ENCODE peak calls at places on chromosomes 13 and 19, in eight cellular contexts. Z, F, R, W, K, X, H and Q are unnamed samples.

GRCh38 chr13:114203536-114203935 is 24.5 kb downstream of the CFAP97D2 start:
- DNase-seq in Z (no peak), F (no peak), R (no peak), W (no peak), K (no peak), X (no peak), H (no peak), Q (peak; percentile 60)

GRCh38 chr19:45523642-45524256 is 16.5 kb downstream of the VASP start:
- DNase-seq in Z (peak; percentile 54), F (peak; percentile 83), R (peak; percentile 62), W (peak; percentile 93), K (peak; percentile 96), X (peak; percentile 76), H (peak; percentile 57), Q (peak; percentile 72)

GRCh38 chr13:106619688-106620555 is 52.0 kb upstream of the ARGLU1 start:
- DNase-seq in Z (peak; percentile 45), F (peak; percentile 49), R (peak; percentile 61), W (peak; percentile 79), K (peak; percentile 90), X (peak; percentile 44), H (peak; percentile 2), Q (peak; percentile 49)

GRCh38 chr19:6402834-6403608 is 10.1 kb upstream of the GTF2F1 start:
- DNase-seq in Z (peak; percentile 66), F (no peak), R (peak; percentile 76), W (peak; percentile 23), K (peak; percentile 25), X (no peak), H (no peak), Q (no peak)

GRCh38 chr19:5128251-5128931 is 159.5 kb downstream of the KDM4B start:
- DNase-seq in Z (peak; percentile 72), F (no peak), R (peak; percentile 83), W (peak; percentile 59), K (peak; percentile 55), X (no peak), H (no peak), Q (no peak)

GRCh38 chr19:46221152-46221551 is 8.4 kb upstream of the IGFL1 start:
- DNase-seq in Z (no peak), F (no peak), R (no peak), W (no peak), K (no peak), X (no peak), H (no peak), Q (no peak)

GRCh38 chr19:13181747-13182388 is 31.7 kb downstream of the IER2 start:
- DNase-seq in Z (peak; percentile 66), F (peak; percentile 66), R (peak; percentile 76), W (no peak), K (no peak), X (no peak), H (no peak), Q (no peak)

GRCh38 chr19:45668342-45668871 is 386 bp downstream of the GIPR start:
- DNase-seq in Z (no peak), F (no peak), R (no peak), W (no peak), K (no peak), X (no peak), H (no peak), Q (no peak)

GRCh38 chr13:88602786-88603777 is 931.9 kb downstream of the SLITRK5 start:
- DNase-seq in Z (no peak), F (peak; percentile 18), R (no peak), W (no peak), K (no peak), X (no peak), H (no peak), Q (no peak)

GRCh38 chr13:28805193-28805819 is 14.8 kb upstream of the MTUS2 start:
- DNase-seq in Z (no peak), F (peak; percentile 41), R (no peak), W (peak; percentile 52), K (peak; percentile 83), X (no peak), H (no peak), Q (no peak)

GRCh38 chr13:52652980-52653303 is 306 bp downstream of the SUGT1 start:
- DNase-seq in Z (no peak), F (no peak), R (no peak), W (no peak), K (no peak), X (no peak), H (no peak), Q (no peak)

GRCh38 chr13:39600766-39601165 is 2.2 kb downstream of the LHFPL6 start:
- DNase-seq in Z (no peak), F (no peak), R (no peak), W (peak; percentile 62), K (peak; percentile 70), X (no peak), H (no peak), Q (no peak)

GRCh38 chr19:30158893-30159245 is 213.3 kb upstream of the ZNF536 start:
- DNase-seq in Z (no peak), F (no peak), R (no peak), W (no peak), K (no peak), X (no peak), H (no peak), Q (no peak)
- TF ChIP-seq EZH2 in Z (no peak), F (no peak), R (no peak), W (no peak), K (no peak), X (no peak), H (no peak), Q (no peak)

GRCh38 chr13:100787899-100788298 is 113.3 kb upstream of the TMTC4 start:
- DNase-seq in Z (no peak), F (no peak), R (no peak), W (no peak), K (no peak), X (no peak), H (no peak), Q (no peak)
- TF ChIP-seq CTCF in Z (no peak), F (no peak), R (no peak), W (no peak), K (no peak), X (no peak), H (no peak), Q (no peak)

GRCh38 chr19:41927810-41928192 is 448 bp downstream of the ERFL start:
- DNase-seq in Z (no peak), F (no peak), R (no peak), W (peak; percentile 64), K (peak; percentile 46), X (no peak), H (no peak), Q (no peak)

GRCh38 chr19:41928221-41928683 is at the start of gene ERFL:
- DNase-seq in Z (no peak), F (no peak), R (no peak), W (peak; percentile 52), K (peak; percentile 50), X (no peak), H (no peak), Q (no peak)

GRCh38 chr19:41930322-41930722 is 2.1 kb upstream of the ERFL start:
- DNase-seq in Z (no peak), F (no peak), R (no peak), W (no peak), K (no peak), X (no peak), H (no peak), Q (no peak)

GRCh38 chr19:41929536-41930071 is 1.4 kb upstream of the ERFL start:
- DNase-seq in Z (no peak), F (no peak), R (no peak), W (no peak), K (peak; percentile 53), X (no peak), H (no peak), Q (no peak)

GRCh38 chr19:41928754-41929535 is 696 bp upstream of the ERFL start:
- DNase-seq in Z (no peak), F (no peak), R (no peak), W (peak; percentile 37), K (no peak), X (no peak), H (no peak), Q (no peak)
- TF ChIP-seq EZH2 in Z (peak; percentile 88), F (no peak), R (peak; percentile 98), W (peak; percentile 4), K (peak; percentile 91), X (no peak), H (peak; percentile 81), Q (peak; percentile 98)

GRCh38 chr13:29835280-29836061 is 14.9 kb downstream of the UBL3 start:
- DNase-seq in Z (no peak), F (no peak), R (no peak), W (no peak), K (peak; percentile 57), X (no peak), H (no peak), Q (no peak)

GRCh38 chr13:29832899-29833298 is 17.5 kb downstream of the UBL3 start:
- DNase-seq in Z (no peak), F (no peak), R (no peak), W (no peak), K (no peak), X (no peak), H (no peak), Q (no peak)

GRCh38 chr13:29830000-29830399 is 20.4 kb downstream of the UBL3 start:
- DNase-seq in Z (no peak), F (no peak), R (no peak), W (no peak), K (no peak), X (no peak), H (no peak), Q (no peak)
- TF ChIP-seq CTCF in Z (no peak), F (no peak), R (no peak), W (no peak), K (no peak), X (no peak), H (no peak), Q (no peak)